ENCODE peak calls at places on chromosomes 2 and 18, in eight cellular contexts. R, G, E, P, Z, B, M and X are unnamed samples. For H3K4me1, the result is how much of the 10 kb centered on the place peaks cover.

GRCh38 chr18:68215931-68216330 is 499.0 kb downstream of the TMX3 start:
- DNase-seq in G (no peak), Z (no peak), E (no peak), B (no peak), P (peak), R (no peak), M (no peak), X (no peak)

GRCh38 chr18:59988098-59988706 is 88.4 kb downstream of the PMAIP1 start:
- DNase-seq in E (peak), M (peak), B (peak), R (peak), Z (no peak), G (peak), P (no peak), X (peak)

GRCh38 chr2:230075988-230076631 is 7.4 kb upstream of the SLC16A14 start:
- DNase-seq in Z (no peak), E (no peak), M (no peak), R (no peak), G (peak), P (no peak), B (no peak), X (no peak)

GRCh38 chr2:138814123-138814883 is 34.1 kb upstream of the NXPH2 start:
- DNase-seq in B (no peak), M (peak), P (no peak), E (peak), R (no peak), G (peak), Z (no peak), X (peak)

GRCh38 chr2:197846789-197847188 is 42.4 kb downstream of the PLCL1 start:
- DNase-seq in R (no peak), G (no peak), P (no peak), M (no peak), E (no peak), Z (no peak), B (no peak), X (no peak)

GRCh38 chr2:119315241-119315925 is 51.3 kb downstream of the C2orf76 start:
- DNase-seq in M (no peak), G (no peak), P (no peak), B (no peak), R (no peak), Z (no peak), E (peak), X (no peak)

GRCh38 chr18:13604751-13605150 is 121.6 kb downstream of the FAM210A start:
- DNase-seq in P (no peak), M (no peak), Z (no peak), G (no peak), R (no peak), B (no peak), E (no peak), X (no peak)

GRCh38 chr2:155412599-155412998 is 714.1 kb downstream of the KCNJ3 start:
- DNase-seq in P (no peak), M (no peak), E (no peak), B (no peak), R (no peak), G (peak), Z (peak), X (no peak)

GRCh38 chr2:1658394-1659151 is 85.7 kb downstream of the PXDN start:
- DNase-seq in E (no peak), B (no peak), G (no peak), P (no peak), M (no peak), R (no peak), Z (no peak), X (no peak)

GRCh38 chr2:24558781-24559540 is 67.9 kb downstream of the NCOA1 start:
- DNase-seq in B (no peak), P (no peak), Z (no peak), R (no peak), G (no peak), M (no peak), E (no peak), X (no peak)

GRCh38 chr18:69402219-69402989 is 1.7 kb downstream of the DOK6 start:
- DNase-seq in B (no peak), Z (no peak), E (peak), G (peak), P (no peak), M (no peak), R (no peak), X (no peak)

GRCh38 chr2:195413422-195413821 is 243.6 kb upstream of the SLC39A10 start:
- DNase-seq in Z (no peak), G (no peak), R (no peak), E (no peak), B (no peak), P (no peak), M (no peak), X (peak)

GRCh38 chr2:152618188-152618564 is 99.1 kb downstream of the PRPF40A start:
- DNase-seq in P (no peak), M (no peak), G (no peak), R (no peak), B (no peak), E (no peak), Z (no peak), X (no peak)

GRCh38 chr2:106085441-106085911 is 108.6 kb downstream of the UXS1 start:
- DNase-seq in E (peak), R (no peak), Z (no peak), G (peak), M (no peak), B (no peak), P (no peak), X (no peak)

GRCh38 chr2:173892341-173892740 is 72.8 kb downstream of the SP3 start:
- DNase-seq in E (no peak), R (no peak), B (no peak), Z (no peak), M (no peak), G (no peak), P (no peak), X (no peak)

GRCh38 chr2:3398837-3399236 is 19.3 kb downstream of the TRAPPC12 start:
- DNase-seq in B (no peak), P (no peak), R (no peak), M (no peak), E (no peak), G (peak), Z (no peak), X (no peak)

GRCh38 chr2:648476-649424 is 28.5 kb downstream of the TMEM18 start:
- DNase-seq in P (no peak), G (no peak), E (no peak), Z (no peak), R (no peak), M (no peak), B (no peak), X (no peak)

GRCh38 chr2:46268196-46268595 is 29.0 kb upstream of the EPAS1 start:
- DNase-seq in P (no peak), E (no peak), M (no peak), B (no peak), G (no peak), Z (peak), R (no peak), X (no peak)

GRCh38 chr2:216355738-216356137 is 16.5 kb downstream of the MARCHF4 start:
- DNase-seq in Z (no peak), E (no peak), G (no peak), P (no peak), R (no peak), M (no peak), B (no peak), X (no peak)

GRCh38 chr2:73952499-73953446 is 26.1 kb downstream of the DGUOK start:
- DNase-seq in M (no peak), P (no peak), R (no peak), B (no peak), Z (no peak), G (no peak), E (no peak), X (no peak)

DNA sequence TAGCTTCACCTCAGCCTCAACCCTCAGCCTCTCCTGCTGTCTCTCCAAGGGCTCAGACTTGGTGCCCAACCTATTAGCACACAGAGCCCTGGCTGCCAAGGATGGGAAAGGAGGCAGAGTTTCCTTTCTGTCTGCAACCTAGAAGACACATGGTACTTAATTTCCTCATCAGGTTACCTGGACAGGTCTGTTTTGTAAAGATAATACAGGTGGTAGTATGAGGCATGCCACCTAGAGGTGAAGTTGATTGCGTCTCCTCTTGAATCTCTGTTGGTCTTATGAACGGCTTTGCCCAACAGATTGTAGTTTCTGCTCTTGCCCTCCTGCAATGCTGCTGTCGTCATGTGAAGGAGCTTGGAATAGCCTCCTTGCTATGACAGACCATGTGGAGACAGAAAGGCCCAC is 44.5 kb upstream of the RMND5A start:
- DNase-seq in P (no peak), G (peak), Z (no peak), R (no peak), E (peak), B (no peak), M (peak), X (no peak)
- TF ChIP-seq REST in P (no peak), G (no peak), Z (no peak), R (no peak), E (no peak), B (no peak), M (no peak), X (no peak)

GRCh38 chr2:62142054-62142453 is 53.9 kb upstream of the B3GNT2 start:
- DNase-seq in B (no peak), G (no peak), Z (peak), E (no peak), R (no peak), P (no peak), M (no peak), X (no peak)

GRCh38 chr2:62145478-62146100 is 50.3 kb upstream of the B3GNT2 start:
- DNase-seq in M (no peak), B (no peak), Z (peak), G (no peak), P (no peak), E (no peak), R (no peak), X (no peak)

GRCh38 chr2:62143696-62144095 is 52.2 kb upstream of the B3GNT2 start:
- DNase-seq in E (no peak), Z (no peak), B (no peak), M (no peak), P (no peak), R (no peak), G (no peak), X (no peak)

GRCh38 chr2:62147610-62148301 is 48.2 kb upstream of the B3GNT2 start:
- DNase-seq in E (no peak), R (no peak), P (no peak), Z (no peak), B (no peak), G (no peak), M (no peak), X (no peak)

GRCh38 chr2:62144689-62145477 is 51.0 kb upstream of the B3GNT2 start:
- DNase-seq in P (no peak), Z (no peak), E (no peak), M (no peak), G (no peak), B (no peak), R (no peak), X (no peak)
- H3K4me1 ChIP-seq in P (under half), Z (half or more), E (under half), M (under half), G (under half), B (under half), R (under half), X (under half)

GRCh38 chr2:183242937-183243336 is 118.7 kb downstream of the NUP35 start:
- DNase-seq in Z (no peak), R (no peak), G (no peak), E (no peak), B (no peak), P (no peak), M (no peak), X (no peak)

GRCh38 chr2:183248866-183249567 is 124.8 kb downstream of the NUP35 start:
- DNase-seq in B (peak), G (peak), E (peak), M (peak), P (peak), Z (no peak), R (peak), X (peak)

GRCh38 chr2:183244300-183244849 is 120.1 kb downstream of the NUP35 start:
- DNase-seq in R (no peak), E (no peak), P (no peak), G (peak), B (no peak), Z (no peak), M (no peak), X (no peak)

DNA sequence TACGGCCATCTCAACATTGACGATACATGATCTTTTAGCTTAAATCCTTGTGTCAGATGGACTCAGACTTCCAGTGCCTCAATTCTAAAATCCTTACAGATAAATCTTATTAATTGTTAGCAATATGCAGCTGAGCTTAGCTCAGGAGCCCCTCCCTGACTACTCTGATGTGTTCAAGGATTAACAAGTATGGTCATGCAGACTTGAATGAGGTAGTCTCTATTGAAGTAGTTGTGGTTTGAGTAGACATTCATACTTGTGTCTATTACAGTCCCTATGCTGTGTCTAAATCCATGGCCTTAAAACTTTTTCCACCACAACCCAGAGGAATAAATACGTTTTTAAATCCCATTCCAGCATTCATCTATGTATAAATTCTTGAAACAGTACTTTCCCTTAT is 119.5 kb downstream of the NUP35 start:
- DNase-seq in B (no peak), M (no peak), G (no peak), R (no peak), Z (no peak), P (no peak), E (no peak), X (no peak)
- TF ChIP-seq REST in B (no peak), M (no peak), G (no peak), R (no peak), Z (no peak), P (no peak), E (no peak), X (no peak)

GRCh38 chr18:22176622-22177495 is 7.5 kb downstream of the GATA6 start:
- DNase-seq in M (no peak), R (no peak), B (no peak), E (no peak), Z (no peak), P (no peak), G (peak), X (no peak)

GRCh38 chr18:22174341-22175148 is 5.2 kb downstream of the GATA6 start:
- DNase-seq in G (no peak), R (no peak), Z (no peak), B (no peak), M (no peak), E (no peak), P (no peak), X (no peak)

GRCh38 chr18:22175326-22175725 is 5.9 kb downstream of the GATA6 start:
- DNase-seq in G (no peak), R (no peak), P (no peak), M (no peak), Z (no peak), E (peak), B (no peak), X (no peak)

GRCh38 chr18:22177496-22177866 is 8.1 kb downstream of the GATA6 start:
- DNase-seq in Z (no peak), M (no peak), P (no peak), B (no peak), R (no peak), G (no peak), E (no peak), X (no peak)

DNA sequence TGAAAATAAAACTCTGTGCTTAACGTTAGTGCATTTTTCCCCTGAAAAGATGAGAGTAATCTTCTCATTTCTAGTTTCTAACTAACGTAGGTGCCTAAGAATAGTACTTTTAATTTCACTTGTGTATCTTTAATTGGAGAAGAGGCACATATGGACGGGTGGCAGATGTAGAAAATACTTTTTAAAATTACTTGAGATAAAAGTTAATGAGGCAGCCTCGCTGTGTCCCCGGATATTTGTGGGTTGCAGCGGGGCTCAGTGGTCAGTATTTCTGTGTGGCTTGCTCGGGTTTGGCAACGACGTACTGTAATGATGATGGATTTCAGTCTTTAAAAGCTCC is 6.9 kb downstream of the GATA6 start:
- DNase-seq in B (no peak), G (no peak), Z (no peak), M (no peak), R (no peak), E (no peak), P (no peak), X (no peak)
- H3K4me1 ChIP-seq in B (under half), G (under half), Z (under half), M (under half), R (under half), E (under half), P (under half), X (under half)

GRCh38 chr2:241909769-241910168 is 40.2 kb downstream of the RTP5 start:
- DNase-seq in R (no peak), G (no peak), Z (no peak), B (no peak), E (no peak), M (no peak), P (no peak), X (no peak)
- TF ChIP-seq REST in R (no peak), G (no peak), Z (no peak), B (no peak), E (no peak), M (no peak), P (no peak), X (no peak)

DNA sequence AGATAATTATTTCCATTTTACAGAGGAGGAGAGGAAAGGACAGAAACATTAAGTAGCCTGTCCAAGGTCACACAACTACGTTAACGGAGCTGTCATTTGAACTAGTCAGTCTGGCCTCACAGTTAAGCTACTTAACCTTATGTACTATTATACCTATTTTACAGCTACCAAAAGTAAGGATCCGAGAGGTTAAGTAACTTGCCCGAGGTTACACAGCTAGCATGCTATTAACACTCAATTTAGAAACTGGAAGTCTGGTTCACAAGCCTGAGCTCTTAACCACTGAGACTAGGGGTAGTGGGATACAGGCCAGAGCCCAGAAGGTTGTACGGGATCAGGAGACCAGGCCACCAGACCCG is 476 bp downstream of the GLB1L start:
- DNase-seq in B (no peak), E (no peak), Z (no peak), P (no peak), R (no peak), G (no peak), M (no peak), X (no peak)
- H3K4me1 ChIP-seq in B (under half), E (under half), Z (under half), P (under half), R (under half), G (under half), M (under half), X (under half)